ENCODE peak calls at places on chromosomes 5 and 9, in ten cellular contexts. T is astrocyte of the spinal cord; V is lower leg skin; W is IMR-90; X is D721Med; P is GM12864; R is tibial artery; Q is fibroblast of lung; B is neural crest cell; F is CD4-positive, alpha-beta T cell. L is an unnamed sample.

GRCh38 chr5:78717674-78718073 is 69.1 kb upstream of the LHFPL2 start:
- DNase-seq in B (no peak), F (no peak), P (no peak), X (no peak), R (no peak), V (no peak), T (peak; percentile 27), W (peak; percentile 80), Q (peak; percentile 63), L (no peak)

GRCh38 chr5:71601222-71602026 is 14.3 kb downstream of the MCCC2 start:
- DNase-seq in X (no peak), R (peak; percentile 74), T (peak; percentile 99), V (peak; percentile 40), W (peak; percentile 98), Q (peak; percentile 96), P (no peak), F (peak; percentile 64), B (peak; percentile 18), L (peak; percentile 70)

GRCh38 chr5:89211836-89212235 is 328.9 kb upstream of the MEF2C start:
- DNase-seq in P (no peak), F (no peak), Q (peak; percentile 97), X (no peak), V (no peak), T (peak; percentile 88), R (no peak), B (no peak), W (peak; percentile 83), L (no peak)

GRCh38 chr5:168637281-168637680 is 58.1 kb upstream of the PANK3 start:
- DNase-seq in V (no peak), P (no peak), R (no peak), T (no peak), F (no peak), Q (no peak), X (no peak), W (no peak), B (no peak), L (no peak)

GRCh38 chr5:60196382-60197113 is 303.0 kb upstream of the PDE4D start:
- DNase-seq in T (peak; percentile 98), R (peak; percentile 68), B (no peak), X (no peak), V (peak; percentile 36), F (no peak), P (no peak), W (peak; percentile 72), Q (peak; percentile 96), L (no peak)

GRCh38 chr5:74903165-74903787 is 37.1 kb upstream of the FAM169A start:
- DNase-seq in F (peak; percentile 5), R (no peak), W (no peak), Q (no peak), P (no peak), T (no peak), X (no peak), B (peak; percentile 3), V (no peak), L (peak; percentile 38)

GRCh38 chr5:17732351-17732923 is 98.2 kb downstream of the TAF11L14 start:
- DNase-seq in Q (no peak), V (peak; percentile 31), W (no peak), X (no peak), R (no peak), B (no peak), F (no peak), P (no peak), T (no peak), L (no peak)

GRCh38 chr5:116440329-116440895 is 134.2 kb downstream of the SEMA6A start:
- DNase-seq in P (no peak), V (no peak), Q (no peak), R (no peak), B (no peak), W (no peak), T (no peak), X (peak; percentile 31), F (no peak), L (no peak)

GRCh38 chr5:112860929-112861637 is at the start of gene SRP19:
- DNase-seq in Q (peak; percentile 98), T (peak; percentile 98), B (peak; percentile 82), W (peak; percentile 98), X (peak; percentile 81), F (peak; percentile 82), V (peak; percentile 95), P (peak; percentile 91), R (peak; percentile 96), L (peak; percentile 90)

GRCh38 chr5:61919920-61920319 is 386.1 kb upstream of the KIF2A start:
- DNase-seq in F (no peak), B (no peak), X (no peak), W (no peak), R (no peak), T (no peak), Q (peak; percentile 29), V (no peak), P (no peak), L (no peak)

GRCh38 chr5:75337366-75338021 is 474 bp downstream of the HMGCR start:
- DNase-seq in V (peak; percentile 44), P (no peak), F (no peak), X (no peak), B (peak; percentile 8), W (no peak), T (peak; percentile 17), Q (peak; percentile 24), R (peak; percentile 68), L (no peak)

GRCh38 chr5:15835514-15835913 is 335.5 kb downstream of the FBXL7 start:
- DNase-seq in F (no peak), X (no peak), Q (peak; percentile 48), R (no peak), B (no peak), T (no peak), P (no peak), V (no peak), W (peak; percentile 38), L (no peak)

GRCh38 chr5:134477462-134478245 is 47.8 kb upstream of the JADE2 start:
- DNase-seq in P (no peak), W (no peak), R (peak; percentile 17), Q (no peak), F (no peak), B (no peak), X (no peak), T (no peak), V (no peak), L (no peak)

GRCh38 chr9:116479967-116480366 is 207.1 kb upstream of the TRIM32 start:
- DNase-seq in R (no peak), V (no peak), X (no peak), W (no peak), F (no peak), P (no peak), Q (no peak), B (no peak), T (no peak), L (no peak)

GRCh38 chr9:112520646-112521045 is 34.0 kb downstream of the KIAA1958 start:
- DNase-seq in Q (no peak), P (no peak), X (no peak), B (no peak), T (no peak), R (no peak), F (no peak), W (no peak), V (no peak), L (no peak)

DNA sequence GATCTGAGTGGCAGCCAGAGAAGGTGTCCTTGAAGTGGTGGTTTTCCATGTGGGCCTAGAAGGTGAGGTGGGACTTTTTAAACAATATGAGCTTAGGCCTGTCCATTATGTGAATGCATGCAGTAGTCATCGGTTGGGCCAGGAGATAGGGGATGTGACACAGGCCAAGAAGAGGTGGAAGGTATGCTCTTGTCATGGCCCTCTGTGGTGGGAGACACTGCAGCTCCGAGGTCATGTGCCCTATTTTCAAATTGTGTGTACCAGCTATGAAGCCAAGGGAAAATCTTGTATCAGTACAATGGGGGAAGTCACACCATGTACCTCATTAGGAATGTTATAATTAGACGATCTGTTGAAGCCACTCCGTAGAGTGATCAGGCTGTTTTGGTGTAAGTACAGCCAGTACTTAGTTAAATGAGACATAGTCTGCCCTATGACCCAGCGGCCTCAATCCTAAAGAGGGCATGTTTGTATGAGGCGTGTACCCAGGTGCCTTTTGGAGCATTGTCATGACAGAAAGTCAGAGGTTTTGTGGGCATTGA is 280.1 kb downstream of the MAST4 start:
- DNase-seq in F (no peak), T (no peak), X (no peak), Q (no peak), R (no peak), V (no peak), B (no peak), P (no peak), W (no peak), L (no peak)
- TF ChIP-seq CTCF in F (no peak), T (no peak), X (no peak), Q (no peak), R (no peak), V (no peak), B (no peak), P (no peak), W (no peak), L (no peak)

GRCh38 chr5:170631471-170632195 is 127.8 kb downstream of the KCNIP1 start:
- DNase-seq in Q (peak; percentile 35), V (no peak), R (peak; percentile 71), W (no peak), B (peak; percentile 48), T (no peak), X (no peak), P (no peak), F (no peak), L (no peak)
- TF ChIP-seq CTCF in Q (peak; percentile 15), V (no peak), R (peak; percentile 37), W (peak; percentile 15), B (peak; percentile 46), T (peak; percentile 40), X (peak; percentile 15), P (no peak), F (no peak), L (no peak)

GRCh38 chr9:96440671-96441199 is 9.2 kb upstream of the HABP4 start:
- DNase-seq in P (no peak), W (no peak), F (no peak), V (no peak), X (no peak), Q (no peak), B (no peak), T (no peak), R (no peak), L (no peak)

GRCh38 chr9:96437454-96437853 is 12.5 kb upstream of the HABP4 start:
- DNase-seq in R (no peak), V (no peak), W (no peak), X (no peak), Q (no peak), B (no peak), F (no peak), P (no peak), T (no peak), L (no peak)

GRCh38 chr9:96442491-96442890 is 7.5 kb upstream of the HABP4 start:
- DNase-seq in R (no peak), W (no peak), X (no peak), V (no peak), B (no peak), T (no peak), F (no peak), Q (no peak), P (no peak), L (no peak)

GRCh38 chr9:96436456-96437126 is 13.4 kb upstream of the HABP4 start:
- DNase-seq in Q (no peak), X (no peak), F (no peak), R (no peak), W (no peak), V (peak; percentile 7), P (no peak), T (no peak), B (no peak), L (no peak)

GRCh38 chr9:96441798-96442445 is 8.0 kb upstream of the HABP4 start:
- DNase-seq in F (no peak), R (no peak), V (no peak), W (peak; percentile 23), X (no peak), P (peak; percentile 26), T (no peak), B (no peak), Q (no peak), L (peak; percentile 48)
- TF ChIP-seq CTCF in F (peak; percentile 11), R (peak; percentile 10), V (no peak), W (peak; percentile 44), X (peak; percentile 71), P (peak; percentile 67), T (peak; percentile 25), B (peak; percentile 65), Q (peak; percentile 49), L (peak; percentile 70)

GRCh38 chr9:106862115-106862945 is 636 bp upstream of the ZNF462 start:
- DNase-seq in W (peak; percentile 52), V (no peak), B (peak; percentile 54), T (peak; percentile 60), F (no peak), P (no peak), X (no peak), Q (peak; percentile 53), R (peak; percentile 62), L (peak; percentile 38)
- TF ChIP-seq CTCF in W (peak; percentile 32), V (no peak), B (no peak), T (peak; percentile 33), F (no peak), P (peak; percentile 13), X (peak; percentile 32), Q (peak; percentile 37), R (no peak), L (no peak)

L was measured in GM13977.